ENCODE peak calls at places on chromosome X, in nine cellular contexts. One of them, this sample, is unnamed.
A peak's percentile ranks its signal among the peaks of the same experiment; 100 is the strongest.

GRCh38 chrX:40207626-40208025 is 109.9 kb upstream of the BCOR start:
- DNase-seq in brain microvascular endothelial cell: peak; percentile 4
- DNase-seq in astrocyte: peak; percentile 33
- DNase-seq in esophagus squamous epithelium: peak; percentile 0
- DNase-seq in stomach: no peak
- DNase-seq in AG09309: no peak
- DNase-seq in AG10803: peak; percentile 2
- DNase-seq in pancreas: no peak
- DNase-seq in RWPE2: no peak
- DNase-seq in this sample: no peak

GRCh38 chrX:74505437-74505836 is 84.1 kb downstream of the SLC16A2 start:
- DNase-seq in brain microvascular endothelial cell: no peak
- DNase-seq in astrocyte: no peak
- DNase-seq in esophagus squamous epithelium: no peak
- DNase-seq in stomach: no peak
- DNase-seq in AG09309: no peak
- DNase-seq in AG10803: no peak
- DNase-seq in pancreas: no peak
- DNase-seq in RWPE2: no peak
- DNase-seq in this sample: no peak

GRCh38 chrX:72540318-72540717 is 32.3 kb downstream of the HDAC8 start:
- DNase-seq in brain microvascular endothelial cell: no peak
- DNase-seq in astrocyte: peak; percentile 10
- DNase-seq in esophagus squamous epithelium: no peak
- DNase-seq in stomach: no peak
- DNase-seq in AG09309: no peak
- DNase-seq in AG10803: peak; percentile 40
- DNase-seq in pancreas: no peak
- DNase-seq in RWPE2: no peak
- DNase-seq in this sample: no peak

GRCh38 chrX:69424910-69425309 is 79.2 kb upstream of the NALF2 start:
- DNase-seq in brain microvascular endothelial cell: no peak
- DNase-seq in astrocyte: no peak
- DNase-seq in esophagus squamous epithelium: no peak
- DNase-seq in stomach: no peak
- DNase-seq in AG09309: no peak
- DNase-seq in AG10803: no peak
- DNase-seq in pancreas: no peak
- DNase-seq in RWPE2: no peak
- DNase-seq in this sample: no peak

GRCh38 chrX:36534900-36535299 is 473.3 kb upstream of the FAM47C start:
- DNase-seq in brain microvascular endothelial cell: no peak
- DNase-seq in astrocyte: no peak
- DNase-seq in esophagus squamous epithelium: no peak
- DNase-seq in stomach: no peak
- DNase-seq in AG09309: no peak
- DNase-seq in AG10803: no peak
- DNase-seq in pancreas: no peak
- DNase-seq in RWPE2: no peak
- DNase-seq in this sample: no peak

GRCh38 chrX:140346711-140347110 is 158.2 kb downstream of the SOX3 start:
- DNase-seq in brain microvascular endothelial cell: no peak
- DNase-seq in astrocyte: peak; percentile 41
- DNase-seq in esophagus squamous epithelium: no peak
- DNase-seq in stomach: no peak
- DNase-seq in AG09309: no peak
- DNase-seq in AG10803: peak; percentile 6
- DNase-seq in pancreas: no peak
- DNase-seq in RWPE2: no peak
- DNase-seq in this sample: no peak

GRCh38 chrX:154006965-154007364 is 12.7 kb downstream of the IRAK1 start:
- DNase-seq in brain microvascular endothelial cell: no peak
- DNase-seq in astrocyte: no peak
- DNase-seq in esophagus squamous epithelium: no peak
- DNase-seq in stomach: no peak
- DNase-seq in AG09309: no peak
- DNase-seq in AG10803: no peak
- DNase-seq in pancreas: no peak
- DNase-seq in RWPE2: no peak
- DNase-seq in this sample: no peak

GRCh38 chrX:4656419-4656818 is 943.0 kb upstream of the PRKX start:
- DNase-seq in brain microvascular endothelial cell: no peak
- DNase-seq in astrocyte: no peak
- DNase-seq in esophagus squamous epithelium: no peak
- DNase-seq in stomach: peak; percentile 30
- DNase-seq in AG09309: no peak
- DNase-seq in AG10803: no peak
- DNase-seq in pancreas: peak; percentile 38
- DNase-seq in RWPE2: no peak
- DNase-seq in this sample: no peak

GRCh38 chrX:16491461-16491860 is 158.5 kb upstream of the S100G start:
- DNase-seq in brain microvascular endothelial cell: peak; percentile 15
- DNase-seq in astrocyte: no peak
- DNase-seq in esophagus squamous epithelium: no peak
- DNase-seq in stomach: no peak
- DNase-seq in AG09309: no peak
- DNase-seq in AG10803: no peak
- DNase-seq in pancreas: no peak
- DNase-seq in RWPE2: no peak
- DNase-seq in this sample: no peak

GRCh38 chrX:129549124-129549523 is 9.1 kb downstream of the OCRL start:
- DNase-seq in brain microvascular endothelial cell: no peak
- DNase-seq in astrocyte: no peak
- DNase-seq in esophagus squamous epithelium: no peak
- DNase-seq in stomach: no peak
- DNase-seq in AG09309: no peak
- DNase-seq in AG10803: no peak
- DNase-seq in pancreas: no peak
- DNase-seq in RWPE2: no peak
- DNase-seq in this sample: no peak

GRCh38 chrX:128975716-128976115 is 547.6 kb downstream of the SMARCA1 start:
- DNase-seq in brain microvascular endothelial cell: no peak
- DNase-seq in astrocyte: no peak
- DNase-seq in esophagus squamous epithelium: no peak
- DNase-seq in stomach: peak; percentile 51
- DNase-seq in AG09309: no peak
- DNase-seq in AG10803: no peak
- DNase-seq in pancreas: peak; percentile 46
- DNase-seq in RWPE2: no peak
- DNase-seq in this sample: no peak

GRCh38 chrX:124393238-124393637 is 46.9 kb downstream of the SH2D1A start:
- DNase-seq in brain microvascular endothelial cell: no peak
- DNase-seq in astrocyte: no peak
- DNase-seq in esophagus squamous epithelium: no peak
- DNase-seq in stomach: no peak
- DNase-seq in AG09309: no peak
- DNase-seq in AG10803: no peak
- DNase-seq in pancreas: no peak
- DNase-seq in RWPE2: no peak
- DNase-seq in this sample: no peak

GRCh38 chrX:69109706-69110635 is 55.3 kb downstream of the PJA1 start:
- DNase-seq in brain microvascular endothelial cell: peak; percentile 3
- DNase-seq in astrocyte: peak; percentile 41
- DNase-seq in esophagus squamous epithelium: no peak
- DNase-seq in stomach: no peak
- DNase-seq in AG09309: no peak
- DNase-seq in AG10803: peak; percentile 39
- DNase-seq in pancreas: no peak
- DNase-seq in RWPE2: peak; percentile 69
- DNase-seq in this sample: no peak

GRCh38 chrX:10574663-10575062 is 45.7 kb downstream of the MID1 start:
- DNase-seq in brain microvascular endothelial cell: no peak
- DNase-seq in astrocyte: peak; percentile 37
- DNase-seq in esophagus squamous epithelium: no peak
- DNase-seq in stomach: no peak
- DNase-seq in AG09309: no peak
- DNase-seq in AG10803: peak; percentile 42
- DNase-seq in pancreas: no peak
- DNase-seq in RWPE2: no peak
- DNase-seq in this sample: no peak

GRCh38 chrX:15055146-15055930 is 182.1 kb downstream of the MOSPD2 start:
- DNase-seq in brain microvascular endothelial cell: peak; percentile 0
- DNase-seq in astrocyte: peak; percentile 41
- DNase-seq in esophagus squamous epithelium: no peak
- DNase-seq in stomach: no peak
- DNase-seq in AG09309: peak; percentile 13
- DNase-seq in AG10803: peak; percentile 52
- DNase-seq in pancreas: no peak
- DNase-seq in RWPE2: no peak
- DNase-seq in this sample: no peak

GRCh38 chrX:16196829-16197228 is 29.5 kb downstream of the MAGEB17 start:
- DNase-seq in brain microvascular endothelial cell: no peak
- DNase-seq in astrocyte: no peak
- DNase-seq in esophagus squamous epithelium: no peak
- DNase-seq in stomach: no peak
- DNase-seq in AG09309: no peak
- DNase-seq in AG10803: no peak
- DNase-seq in pancreas: no peak
- DNase-seq in RWPE2: no peak
- DNase-seq in this sample: no peak

GRCh38 chrX:11764602-11765067 is 6.6 kb downstream of the MSL3 start:
- DNase-seq in brain microvascular endothelial cell: no peak
- DNase-seq in astrocyte: no peak
- DNase-seq in esophagus squamous epithelium: no peak
- DNase-seq in stomach: no peak
- DNase-seq in AG09309: no peak
- DNase-seq in AG10803: no peak
- DNase-seq in pancreas: no peak
- DNase-seq in RWPE2: no peak
- DNase-seq in this sample: no peak
- H3K4me3 ChIP-seq in brain microvascular endothelial cell: no peak overlapping the region
- H3K4me3 ChIP-seq in astrocyte: no peak overlapping the region
- H3K4me3 ChIP-seq in esophagus squamous epithelium: no peak overlapping the region
- H3K4me3 ChIP-seq in stomach: no peak overlapping the region
- H3K4me3 ChIP-seq in AG09309: no peak overlapping the region
- H3K4me3 ChIP-seq in AG10803: no peak overlapping the region
- H3K4me3 ChIP-seq in pancreas: no peak overlapping the region
- H3K4me3 ChIP-seq in RWPE2: no peak overlapping the region
- H3K4me3 ChIP-seq in this sample: no peak overlapping the region

DNA sequence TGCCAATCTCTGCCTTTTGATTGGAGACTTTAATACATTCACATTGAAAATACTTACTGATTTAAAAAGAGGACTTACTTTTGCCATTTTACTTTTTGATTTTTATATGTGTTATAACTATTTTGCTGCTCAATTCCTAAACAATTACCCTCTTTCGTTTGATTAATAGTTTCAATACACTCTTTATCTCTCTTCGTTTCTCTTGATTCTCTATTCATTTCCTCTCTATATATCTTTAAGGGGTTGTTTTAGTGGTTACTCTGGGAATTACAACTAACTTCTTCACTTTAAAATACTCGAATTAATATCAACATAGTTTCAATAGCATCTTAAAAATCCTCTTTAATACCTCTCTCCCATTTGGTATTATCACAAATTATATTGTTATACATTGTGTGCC is 116.6 kb downstream of the PTCHD1 start:
- DNase-seq in brain microvascular endothelial cell: no peak
- DNase-seq in astrocyte: no peak
- DNase-seq in esophagus squamous epithelium: no peak
- DNase-seq in stomach: no peak
- DNase-seq in AG09309: no peak
- DNase-seq in AG10803: no peak
- DNase-seq in pancreas: no peak
- DNase-seq in RWPE2: no peak
- DNase-seq in this sample: no peak
- TF ChIP-seq CTCF in brain microvascular endothelial cell: no peak
- TF ChIP-seq CTCF in astrocyte: no peak
- TF ChIP-seq CTCF in esophagus squamous epithelium: no peak
- TF ChIP-seq CTCF in stomach: no peak
- TF ChIP-seq CTCF in AG09309: no peak
- TF ChIP-seq CTCF in AG10803: no peak
- TF ChIP-seq CTCF in pancreas: no peak
- TF ChIP-seq CTCF in RWPE2: no peak
- TF ChIP-seq CTCF in this sample: peak; percentile 4

GRCh38 chrX:2401590-2402360 is 99.0 kb downstream of the DHRSX start:
- DNase-seq in brain microvascular endothelial cell: no peak
- DNase-seq in astrocyte: peak; percentile 78
- DNase-seq in esophagus squamous epithelium: no peak
- DNase-seq in stomach: peak; percentile 57
- DNase-seq in AG09309: no peak
- DNase-seq in AG10803: peak; percentile 59
- DNase-seq in pancreas: peak; percentile 28
- DNase-seq in RWPE2: no peak
- DNase-seq in this sample: peak; percentile 87
- H3K4me3 ChIP-seq in brain microvascular endothelial cell: no peak overlapping the region
- H3K4me3 ChIP-seq in astrocyte: peak overlapping the region; percentile 33
- H3K4me3 ChIP-seq in esophagus squamous epithelium: peak overlapping the region; percentile 18
- H3K4me3 ChIP-seq in stomach: peak overlapping the region; percentile 16
- H3K4me3 ChIP-seq in AG09309: no peak overlapping the region
- H3K4me3 ChIP-seq in AG10803: peak overlapping the region; percentile 34
- H3K4me3 ChIP-seq in pancreas: no peak overlapping the region
- H3K4me3 ChIP-seq in RWPE2: no peak overlapping the region
- H3K4me3 ChIP-seq in this sample: peak overlapping the region; percentile 16

GRCh38 chrX:28189011-28189410 is 207.8 kb upstream of the DCAF8L1 start:
- DNase-seq in brain microvascular endothelial cell: peak; percentile 41
- DNase-seq in astrocyte: peak; percentile 86
- DNase-seq in esophagus squamous epithelium: no peak
- DNase-seq in stomach: no peak
- DNase-seq in AG09309: no peak
- DNase-seq in AG10803: no peak
- DNase-seq in pancreas: no peak
- DNase-seq in RWPE2: no peak
- DNase-seq in this sample: peak; percentile 68

GRCh38 chrX:28188526-28188925 is 207.3 kb upstream of the DCAF8L1 start:
- DNase-seq in brain microvascular endothelial cell: peak; percentile 27
- DNase-seq in astrocyte: peak; percentile 31
- DNase-seq in esophagus squamous epithelium: no peak
- DNase-seq in stomach: no peak
- DNase-seq in AG09309: no peak
- DNase-seq in AG10803: no peak
- DNase-seq in pancreas: no peak
- DNase-seq in RWPE2: no peak
- DNase-seq in this sample: no peak
- TF ChIP-seq CTCF in brain microvascular endothelial cell: no peak
- TF ChIP-seq CTCF in astrocyte: no peak
- TF ChIP-seq CTCF in esophagus squamous epithelium: no peak
- TF ChIP-seq CTCF in stomach: no peak
- TF ChIP-seq CTCF in AG09309: no peak
- TF ChIP-seq CTCF in AG10803: no peak
- TF ChIP-seq CTCF in pancreas: no peak
- TF ChIP-seq CTCF in RWPE2: no peak
- TF ChIP-seq CTCF in this sample: no peak

DNA sequence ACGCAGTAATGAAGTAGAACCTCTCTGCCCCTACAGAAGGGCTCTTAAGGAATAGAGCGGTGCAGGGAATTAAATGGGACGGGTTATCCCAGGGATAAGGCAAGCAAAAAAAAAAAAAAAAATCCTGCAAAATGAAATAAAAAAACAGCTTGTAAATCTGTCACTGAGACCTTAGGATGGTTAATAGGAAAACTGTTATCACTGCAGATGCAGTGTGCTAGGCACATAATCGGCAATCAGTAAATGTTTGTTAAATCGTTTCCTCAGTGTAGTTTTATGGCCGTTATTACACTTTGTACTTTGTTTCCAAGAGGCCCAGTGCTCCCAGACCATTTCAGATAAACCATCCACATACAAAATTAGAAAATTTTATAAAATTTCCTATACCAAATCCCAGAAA is 1.0 kb downstream of the HNRNPH2 start:
- DNase-seq in brain microvascular endothelial cell: no peak
- DNase-seq in astrocyte: no peak
- DNase-seq in esophagus squamous epithelium: no peak
- DNase-seq in stomach: no peak
- DNase-seq in AG09309: no peak
- DNase-seq in AG10803: no peak
- DNase-seq in pancreas: no peak
- DNase-seq in RWPE2: no peak
- DNase-seq in this sample: no peak
- H3K4me3 ChIP-seq in brain microvascular endothelial cell: peak overlapping the region; percentile 64
- H3K4me3 ChIP-seq in astrocyte: peak overlapping the region; percentile 95
- H3K4me3 ChIP-seq in esophagus squamous epithelium: peak overlapping the region; percentile 60
- H3K4me3 ChIP-seq in stomach: peak overlapping the region; percentile 51
- H3K4me3 ChIP-seq in AG09309: peak overlapping the region; percentile 64
- H3K4me3 ChIP-seq in AG10803: peak overlapping the region; percentile 73
- H3K4me3 ChIP-seq in pancreas: peak overlapping the region; percentile 56
- H3K4me3 ChIP-seq in RWPE2: peak overlapping the region; percentile 51
- H3K4me3 ChIP-seq in this sample: peak overlapping the region; percentile 88